ENCODE peak calls at places on chromosomes 7 and 10, in four cellular contexts. X is upper lobe of right lung, C is NCI-H1092 treated with DMSO at 0.1 percent for 48 hours, U is AG08395. N is an unnamed sample.
A peak's percentile ranks its signal among the peaks of the same experiment; 100 is the strongest.

GRCh38 chr7:158723266-158723665 is 18.7 kb upstream of the NCAPG2 start:
- DNase-seq in X (no peak), C (no peak), U (no peak), N (no peak)

GRCh38 chr10:74078037-74078436 is 72.6 kb downstream of the AP3M1 start:
- DNase-seq in X (no peak), C (no peak), U (no peak), N (no peak)

GRCh38 chr10:125786547-125786946 is 10.9 kb upstream of the MMP21 start:
- DNase-seq in X (no peak), C (no peak), U (no peak), N (no peak)

GRCh38 chr7:95840953-95841950 is 68.9 kb downstream of the DYNC1I1 start:
- DNase-seq in X (no peak), C (peak; percentile 11), U (peak; percentile 5), N (no peak)

GRCh38 chr7:103651558-103651957 is 205.6 kb upstream of the SLC26A5 start:
- DNase-seq in X (no peak), C (no peak), U (no peak), N (no peak)

GRCh38 chr10:49164587-49165188 is 23.5 kb downstream of the TMEM273 start:
- DNase-seq in X (no peak), C (peak; percentile 11), U (no peak), N (peak; percentile 31)

GRCh38 chr10:123796736-123797135 is 94.9 kb downstream of the CPXM2 start:
- DNase-seq in X (no peak), C (no peak), U (peak; percentile 19), N (no peak)

GRCh38 chr10:7192831-7193348 is 217.9 kb downstream of the SFMBT2 start:
- DNase-seq in X (no peak), C (no peak), U (no peak), N (no peak)

GRCh38 chr7:91692800-91693199 is 187.7 kb downstream of the MTERF1 start:
- DNase-seq in X (no peak), C (no peak), U (peak; percentile 20), N (no peak)

GRCh38 chr7:124773339-124773738 is 7.7 kb upstream of the GPR37 start:
- DNase-seq in X (no peak), C (no peak), U (no peak), N (no peak)

GRCh38 chr7:45203947-45204445 is 46.4 kb downstream of the RAMP3 start:
- DNase-seq in X (peak; percentile 19), C (no peak), U (peak; percentile 57), N (no peak)

GRCh38 chr7:70271617-70272081 is 673.4 kb downstream of the AUTS2 start:
- DNase-seq in X (no peak), C (no peak), U (peak; percentile 7), N (no peak)

GRCh38 chr7:130515315-130516047 is 23.6 kb downstream of the MEST start:
- DNase-seq in X (no peak), C (no peak), U (no peak), N (no peak)

GRCh38 chr10:93235686-93236085 is 162.0 kb downstream of the CYP26A1 start:
- DNase-seq in X (no peak), C (no peak), U (peak; percentile 90), N (no peak)

GRCh38 chr7:102415685-102416225 is 17.6 kb upstream of the ORAI2 start:
- DNase-seq in X (no peak), C (no peak), U (no peak), N (no peak)

GRCh38 chr7:7969306-7970112 is 913 bp downstream of the GLCCI1 start:
- DNase-seq in X (peak; percentile 79), C (peak; percentile 86), U (peak; percentile 22), N (peak; percentile 34)

GRCh38 chr7:2564970-2565546 is 6.3 kb downstream of the IQCE start:
- DNase-seq in X (no peak), C (no peak), U (no peak), N (no peak)

GRCh38 chr10:49167629-49168540 is 20.3 kb downstream of the TMEM273 start:
- DNase-seq in X (no peak), C (no peak), U (no peak), N (no peak)